ENCODE peak calls at places on chromosomes 4 and X, in five cellular contexts. G is esophagus muscularis mucosa; X is activated CD8-positive, alpha-beta T cell treated with anti-CD3 and anti-CD28 coated beads for 36 hours; T is heart right ventricle; Q is endothelial cell of umbilical vein. N is an unnamed sample.

GRCh38 chr4:34271479-34272355 is 1972.6 kb downstream of the ARAP2 start:
- DNase-seq in G (no peak), X (no peak), T (no peak), Q (no peak), N (no peak)

GRCh38 chr4:144288011-144288903 is 147.7 kb upstream of the GYPA start:
- DNase-seq in G (no peak), X (no peak), T (no peak), Q (no peak), N (peak; percentile 58)

GRCh38 chr4:2688697-2689096 is 67.4 kb downstream of the TNIP2 start:
- DNase-seq in G (no peak), X (no peak), T (no peak), Q (no peak), N (no peak)

GRCh38 chrX:2595258-2595657 is 94.5 kb upstream of the DHRSX start:
- DNase-seq in G (no peak), X (no peak), T (no peak), Q (no peak), N (no peak)

GRCh38 chrX:100477468-100477867 is 67.4 kb upstream of the PCDH19 start:
- DNase-seq in G (no peak), X (no peak), T (no peak), Q (no peak), N (no peak)

GRCh38 chr4:108512615-108513505 is 107.5 kb upstream of the RPL34 start:
- DNase-seq in G (no peak), X (peak; percentile 65), T (peak; percentile 38), Q (peak; percentile 23), N (no peak)

GRCh38 chr4:151407466-151408379 is 1.3 kb upstream of the FHIP1A start:
- DNase-seq in G (no peak), X (peak; percentile 65), T (no peak), Q (no peak), N (peak; percentile 63)

GRCh38 chrX:1244164-1245076 is 24.2 kb upstream of the CSF2RA start:
- DNase-seq in G (no peak), X (peak; percentile 34), T (no peak), Q (no peak), N (no peak)

GRCh38 chr4:76087007-76087769 is 12.7 kb downstream of the ART3 start:
- DNase-seq in G (no peak), X (peak; percentile 17), T (peak; percentile 57), Q (peak; percentile 78), N (no peak)

GRCh38 chr4:56817840-56818491 is 3.5 kb downstream of the SPINK2 start:
- DNase-seq in G (no peak), X (peak; percentile 68), T (no peak), Q (no peak), N (peak; percentile 81)

GRCh38 chrX:18946157-18946556 is 37.8 kb downstream of the PHKA2 start:
- DNase-seq in G (no peak), X (no peak), T (no peak), Q (no peak), N (no peak)

GRCh38 chr4:82779032-82779431 is 19.6 kb downstream of the SCD5 start:
- DNase-seq in G (no peak), X (no peak), T (no peak), Q (no peak), N (no peak)

GRCh38 chr4:45063701-45064100 is 337.3 kb upstream of the GNPDA2 start:
- DNase-seq in G (no peak), X (no peak), T (no peak), Q (no peak), N (no peak)

GRCh38 chr4:42280327-42281095 is 116.8 kb upstream of the SHISA3 start:
- DNase-seq in G (no peak), X (peak; percentile 33), T (no peak), Q (peak; percentile 36), N (no peak)

GRCh38 chr4:184007891-184008290 is 102.8 kb downstream of the STOX2 start:
- DNase-seq in G (no peak), X (no peak), T (no peak), Q (no peak), N (no peak)

GRCh38 chr4:1600211-1600780 is 83.8 kb downstream of the FAM53A start:
- DNase-seq in G (no peak), X (no peak), T (no peak), Q (no peak), N (no peak)

GRCh38 chrX:53308836-53309235 is 27.5 kb upstream of the IQSEC2 start:
- DNase-seq in G (no peak), X (no peak), T (no peak), Q (no peak), N (no peak)

GRCh38 chr4:183443609-183444148 is 757 bp upstream of the CDKN2AIP start:
- DNase-seq in G (peak; percentile 92), X (peak; percentile 61), T (no peak), Q (peak; percentile 80), N (no peak)

GRCh38 chr4:41933997-41934812 is 1.0 kb upstream of the TMEM33 start:
- DNase-seq in G (no peak), X (no peak), T (no peak), Q (no peak), N (no peak)

GRCh38 chr4:140730108-140730507 is 26.1 kb downstream of the TBC1D9 start:
- DNase-seq in G (no peak), X (no peak), T (no peak), Q (no peak), N (no peak)

GRCh38 chr4:53914313-53915016 is 149.9 kb downstream of the CHIC2 start:
- DNase-seq in G (peak; percentile 72), X (no peak), T (no peak), Q (peak; percentile 61), N (no peak)

GRCh38 chr4:2537011-2537830 is 774 bp downstream of the FAM193A start:
- DNase-seq in G (no peak), X (peak; percentile 68), T (peak; percentile 29), Q (peak; percentile 59), N (peak; percentile 79)

GRCh38 chr4:25993564-25994185 is 79.7 kb downstream of the SMIM20 start:
- DNase-seq in G (no peak), X (peak; percentile 60), T (peak; percentile 35), Q (no peak), N (peak; percentile 42)

GRCh38 chrX:1734806-1735205 is 119.9 kb downstream of the ASMT start:
- DNase-seq in G (no peak), X (no peak), T (no peak), Q (no peak), N (no peak)

GRCh38 chrX:154714925-154715324 is 36.0 kb downstream of the GAB3 start:
- DNase-seq in G (no peak), X (peak; percentile 52), T (peak; percentile 46), Q (peak; percentile 62), N (no peak)

GRCh38 chr4:75287738-75288517 is 226.3 kb downstream of the RCHY1 start:
- DNase-seq in G (no peak), X (no peak), T (no peak), Q (no peak), N (no peak)

GRCh38 chr4:90185416-90185815 is 58.2 kb downstream of the CCSER1 start:
- DNase-seq in G (no peak), X (no peak), T (no peak), Q (no peak), N (no peak)

DNA sequence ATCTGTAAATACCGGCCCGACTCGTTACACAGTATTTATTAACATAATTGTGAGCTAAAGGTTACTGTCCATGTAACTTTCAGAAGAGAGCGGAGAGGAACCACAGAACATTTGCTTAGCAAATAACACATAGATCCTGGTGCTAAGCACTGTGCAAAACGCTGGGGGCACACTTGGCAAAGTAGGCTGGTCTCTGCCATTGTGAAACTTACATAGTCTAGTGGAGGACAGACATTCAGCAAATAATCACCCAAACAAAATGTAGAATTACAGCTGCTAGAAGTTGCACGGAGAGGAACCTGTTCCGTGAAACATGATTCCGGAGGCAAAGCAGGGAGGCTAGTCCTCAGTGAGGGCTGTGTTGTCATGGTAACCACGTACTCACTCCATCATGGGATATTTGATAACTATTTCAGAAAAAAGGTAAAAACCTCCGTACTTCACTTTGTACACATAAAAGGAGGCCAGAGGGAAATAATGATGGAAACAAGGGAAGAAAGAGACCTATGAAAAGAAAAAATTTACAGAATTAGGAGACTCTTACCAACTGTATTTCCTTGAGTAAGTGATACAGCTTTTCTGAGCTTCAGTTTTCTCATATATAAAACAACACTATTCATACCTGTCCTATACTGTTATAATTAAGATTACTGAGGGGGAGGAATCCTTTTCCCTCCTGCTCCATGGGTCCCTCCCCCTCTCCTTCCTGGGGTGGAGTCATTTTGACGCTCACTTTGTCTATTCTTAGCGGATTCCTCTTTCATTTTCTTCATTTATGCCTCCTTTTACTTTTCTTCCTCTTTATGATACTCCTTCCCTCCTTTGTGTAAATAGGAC is 760 bp upstream of the RASGEF1B start:
- DNase-seq in G (no peak), X (peak; percentile 67), T (peak; percentile 27), Q (no peak), N (no peak)
- TF ChIP-seq CTCF in G (no peak), X (peak; percentile 45), T (no peak), Q (no peak), N (peak; percentile 46)

GRCh38 chr4:155174668-155175067 is 33.8 kb upstream of the NPY2R start:
- DNase-seq in G (no peak), X (no peak), T (no peak), Q (no peak), N (no peak)

GRCh38 chr4:155173371-155173770 is 35.1 kb upstream of the NPY2R start:
- DNase-seq in G (no peak), X (no peak), T (no peak), Q (no peak), N (no peak)

GRCh38 chr4:155164705-155165104 is 43.7 kb upstream of the NPY2R start:
- DNase-seq in G (no peak), X (no peak), T (no peak), Q (no peak), N (no peak)

DNA sequence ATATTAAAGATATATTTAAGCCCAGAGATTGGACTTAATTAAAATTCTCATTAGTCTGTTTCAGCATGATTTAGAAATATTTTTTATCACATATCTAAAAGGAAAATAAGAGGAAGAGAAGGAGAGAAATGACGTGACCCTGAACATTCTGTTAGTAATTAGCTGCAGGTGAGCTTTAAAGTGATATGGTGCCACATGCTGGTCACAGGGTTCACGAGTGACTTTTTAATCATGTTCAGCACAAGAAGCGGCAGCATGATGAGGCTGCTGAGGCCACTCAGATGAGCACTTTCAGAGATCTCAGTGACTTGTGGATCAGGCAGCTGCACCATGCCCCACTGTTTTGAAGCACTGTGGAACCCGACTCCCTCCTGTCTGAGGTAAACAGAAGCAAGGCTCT is 37.9 kb upstream of the NPY2R start:
- DNase-seq in G (no peak), X (no peak), T (no peak), Q (no peak), N (no peak)
- TF ChIP-seq CTCF in G (no peak), X (no peak), T (no peak), Q (no peak), N (no peak)

GRCh38 chr4:148445903-148446261 is 3.7 kb upstream of the NR3C2 start:
- DNase-seq in G (no peak), X (peak; percentile 58), T (no peak), Q (no peak), N (no peak)

GRCh38 chr4:148443550-148444295 is 1.5 kb upstream of the NR3C2 start:
- DNase-seq in G (no peak), X (peak; percentile 57), T (peak; percentile 22), Q (peak; percentile 45), N (peak; percentile 24)

GRCh38 chr4:148444296-148445070 is 2.3 kb upstream of the NR3C2 start:
- DNase-seq in G (no peak), X (peak; percentile 53), T (peak; percentile 25), Q (peak; percentile 51), N (peak; percentile 14)

GRCh38 chr4:148442830-148443549 is 776 bp upstream of the NR3C2 start:
- DNase-seq in G (no peak), X (no peak), T (peak; percentile 28), Q (peak; percentile 48), N (no peak)

GRCh38 chr4:148445071-148445902 is 3.1 kb upstream of the NR3C2 start:
- DNase-seq in G (no peak), X (peak; percentile 72), T (peak; percentile 72), Q (peak; percentile 71), N (peak; percentile 41)
- TF ChIP-seq CTCF in G (no peak), X (no peak), T (no peak), Q (no peak), N (no peak)

GRCh38 chrX:30327762-30328161 is 18.6 kb upstream of the NR0B1 start:
- DNase-seq in G (no peak), X (no peak), T (no peak), Q (no peak), N (no peak)
- TF ChIP-seq CTCF in G (no peak), X (no peak), T (no peak), Q (no peak), N (no peak)

N was measured in GM06990.